ENCODE peak calls at places on chromosomes 5 and 9, in five cellular contexts. One of them, this sample, is unnamed.

GRCh38 chr5:180330270-180330648 is 22.9 kb downstream of the GFPT2 start:
- DNase-seq in transverse colon: no peak
- DNase-seq in body of pancreas: no peak
- DNase-seq in breast epithelium: no peak
- DNase-seq in sigmoid colon: no peak
- DNase-seq in this sample: no peak

GRCh38 chr5:146751781-146752401 is 126.7 kb downstream of the PPP2R2B start:
- DNase-seq in sigmoid colon: no peak
- DNase-seq in body of pancreas: peak; percentile 10
- DNase-seq in transverse colon: peak; percentile 25
- DNase-seq in breast epithelium: no peak
- DNase-seq in this sample: no peak

GRCh38 chr5:137022043-137022442 is 477.1 kb downstream of the SPOCK1 start:
- DNase-seq in sigmoid colon: no peak
- DNase-seq in transverse colon: no peak
- DNase-seq in breast epithelium: no peak
- DNase-seq in body of pancreas: no peak
- DNase-seq in this sample: no peak

GRCh38 chr5:91225848-91226686 is 157.1 kb downstream of the ARRDC3 start:
- DNase-seq in breast epithelium: no peak
- DNase-seq in sigmoid colon: no peak
- DNase-seq in transverse colon: peak; percentile 53
- DNase-seq in body of pancreas: peak; percentile 67
- DNase-seq in this sample: no peak

GRCh38 chr9:105072476-105072875 is 144.5 kb upstream of the ABCA1 start:
- DNase-seq in body of pancreas: no peak
- DNase-seq in transverse colon: no peak
- DNase-seq in breast epithelium: no peak
- DNase-seq in sigmoid colon: no peak
- DNase-seq in this sample: no peak

GRCh38 chr9:85223506-85224108 is 518.1 kb downstream of the AGTPBP1 start:
- DNase-seq in transverse colon: no peak
- DNase-seq in body of pancreas: no peak
- DNase-seq in breast epithelium: no peak
- DNase-seq in sigmoid colon: no peak
- DNase-seq in this sample: no peak

GRCh38 chr5:142783601-142784291 is 13.6 kb downstream of the ARHGAP26 start:
- DNase-seq in transverse colon: no peak
- DNase-seq in body of pancreas: peak; percentile 36
- DNase-seq in breast epithelium: no peak
- DNase-seq in sigmoid colon: peak; percentile 75
- DNase-seq in this sample: peak; percentile 18

GRCh38 chr5:107470007-107470582 is 200.6 kb downstream of the EFNA5 start:
- DNase-seq in sigmoid colon: no peak
- DNase-seq in body of pancreas: no peak
- DNase-seq in transverse colon: no peak
- DNase-seq in breast epithelium: no peak
- DNase-seq in this sample: no peak

GRCh38 chr5:83927140-83927733 is 206.6 kb upstream of the HAPLN1 start:
- DNase-seq in body of pancreas: peak; percentile 52
- DNase-seq in transverse colon: peak; percentile 71
- DNase-seq in breast epithelium: no peak
- DNase-seq in sigmoid colon: peak; percentile 63
- DNase-seq in this sample: no peak

GRCh38 chr5:52993367-52993766 is 4.2 kb downstream of the ITGA2 start:
- DNase-seq in body of pancreas: no peak
- DNase-seq in sigmoid colon: no peak
- DNase-seq in breast epithelium: no peak
- DNase-seq in transverse colon: no peak
- DNase-seq in this sample: no peak
- H3K27ac ChIP-seq in body of pancreas: no peak overlapping the region
- H3K27ac ChIP-seq in sigmoid colon: no peak overlapping the region
- H3K27ac ChIP-seq in breast epithelium: no peak overlapping the region
- H3K27ac ChIP-seq in transverse colon: no peak overlapping the region
- H3K27ac ChIP-seq in this sample: no peak overlapping the region

DNA sequence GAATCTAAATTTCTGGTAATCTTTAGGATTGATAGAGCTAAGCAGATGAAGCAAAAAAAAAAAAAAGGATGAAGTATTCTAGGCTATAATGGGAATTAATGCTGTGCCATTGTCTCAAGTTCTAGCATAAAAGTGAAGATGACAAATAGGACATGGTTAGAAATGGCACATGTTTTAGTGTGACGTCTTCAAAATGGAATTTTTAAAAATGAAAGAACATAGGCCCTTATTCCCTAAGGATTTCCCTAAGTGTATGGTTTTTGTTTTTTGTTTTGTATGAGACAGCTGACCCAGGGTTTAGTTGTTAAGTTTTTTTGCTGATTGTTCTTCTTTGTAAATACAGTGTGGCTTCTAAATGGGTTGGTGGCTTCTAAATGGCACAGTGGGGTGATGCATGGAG is 7.1 kb downstream of the TLE4 start:
- DNase-seq in breast epithelium: no peak
- DNase-seq in body of pancreas: no peak
- DNase-seq in sigmoid colon: no peak
- DNase-seq in transverse colon: no peak
- DNase-seq in this sample: no peak
- H3K4me1 ChIP-seq in breast epithelium: no peaks in the 10 kb centered on the region
- H3K4me1 ChIP-seq in body of pancreas: peaks cover 35% of the 10 kb centered on the region
- H3K4me1 ChIP-seq in sigmoid colon: peaks cover 13% of the 10 kb centered on the region
- H3K4me1 ChIP-seq in transverse colon: peaks cover 26% of the 10 kb centered on the region
- H3K4me1 ChIP-seq in this sample: peaks cover 77% of the 10 kb centered on the region

GRCh38 chr9:75134495-75134894 is 46.2 kb downstream of the OSTF1 start:
- DNase-seq in sigmoid colon: no peak
- DNase-seq in body of pancreas: no peak
- DNase-seq in transverse colon: no peak
- DNase-seq in breast epithelium: no peak
- DNase-seq in this sample: no peak

GRCh38 chr9:75130621-75131020 is 42.3 kb downstream of the OSTF1 start:
- DNase-seq in breast epithelium: no peak
- DNase-seq in sigmoid colon: no peak
- DNase-seq in body of pancreas: no peak
- DNase-seq in transverse colon: no peak
- DNase-seq in this sample: no peak

GRCh38 chr9:75131700-75132099 is 43.4 kb downstream of the OSTF1 start:
- DNase-seq in body of pancreas: no peak
- DNase-seq in transverse colon: no peak
- DNase-seq in breast epithelium: no peak
- DNase-seq in sigmoid colon: no peak
- DNase-seq in this sample: no peak

GRCh38 chr9:75133396-75133795 is 45.1 kb downstream of the OSTF1 start:
- DNase-seq in transverse colon: no peak
- DNase-seq in body of pancreas: no peak
- DNase-seq in breast epithelium: no peak
- DNase-seq in sigmoid colon: no peak
- DNase-seq in this sample: no peak

DNA sequence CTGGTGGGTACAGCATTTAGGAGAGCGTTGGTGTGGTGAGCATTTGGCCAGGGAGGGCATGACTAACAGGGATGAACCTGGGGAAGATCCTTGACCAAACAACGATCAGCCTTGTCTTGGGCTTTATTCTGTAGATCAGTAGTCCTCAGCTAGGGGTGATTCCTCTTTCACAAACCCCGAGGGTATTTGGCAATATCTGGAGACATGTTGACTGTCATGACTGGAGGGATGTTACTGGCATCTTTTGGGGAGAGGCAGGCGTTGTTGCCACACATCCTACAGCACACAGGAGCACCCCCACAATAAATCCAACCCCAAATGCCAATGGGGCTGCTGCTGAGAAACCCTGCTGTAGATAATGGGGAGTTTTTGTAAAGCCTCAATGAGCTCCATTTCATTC is 43.9 kb downstream of the OSTF1 start:
- DNase-seq in breast epithelium: no peak
- DNase-seq in body of pancreas: no peak
- DNase-seq in sigmoid colon: no peak
- DNase-seq in transverse colon: no peak
- DNase-seq in this sample: no peak
- TF ChIP-seq POLR2A in breast epithelium: no peak
- TF ChIP-seq POLR2A in body of pancreas: no peak
- TF ChIP-seq POLR2A in sigmoid colon: no peak
- TF ChIP-seq POLR2A in transverse colon: no peak
- TF ChIP-seq POLR2A in this sample: no peak

DNA sequence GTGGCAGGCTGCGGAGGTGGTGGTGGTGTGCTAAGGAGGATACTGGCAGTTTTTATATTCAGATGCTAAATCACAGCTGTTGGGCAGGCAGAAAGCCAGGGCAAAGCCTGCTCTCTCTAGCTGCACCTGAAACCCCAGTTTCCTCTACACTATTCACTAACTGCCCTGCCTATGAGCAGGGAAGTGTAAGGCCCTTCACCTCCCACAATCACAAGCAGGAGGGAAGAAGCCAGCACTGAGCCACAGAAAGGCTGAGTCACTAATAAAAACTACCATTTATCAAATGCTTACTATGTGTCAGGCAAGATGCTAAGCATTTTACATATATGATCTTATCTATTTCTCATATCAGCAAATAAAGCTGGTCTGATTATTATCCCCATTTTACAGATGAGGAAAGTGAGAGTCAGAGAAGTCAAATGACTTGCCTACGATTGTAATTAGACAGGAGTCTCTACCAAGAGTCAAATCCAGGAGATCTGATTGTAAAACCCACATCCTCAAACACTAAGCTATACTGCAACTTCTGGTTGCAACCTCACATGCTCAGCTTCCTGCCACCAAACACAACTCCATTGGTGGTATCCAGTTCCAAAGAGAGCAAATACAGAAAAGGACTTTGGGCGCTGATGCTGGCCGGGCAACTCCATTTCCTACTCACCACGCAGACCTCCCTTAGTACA is 17.7 kb upstream of the IL6ST start:
- DNase-seq in sigmoid colon: no peak
- DNase-seq in transverse colon: peak; percentile 20
- DNase-seq in body of pancreas: peak; percentile 54
- DNase-seq in breast epithelium: no peak
- DNase-seq in this sample: no peak
- H3K27ac ChIP-seq in sigmoid colon: no peak overlapping the region
- H3K27ac ChIP-seq in transverse colon: peak overlapping the region; percentile 52
- H3K27ac ChIP-seq in body of pancreas: no peak overlapping the region
- H3K27ac ChIP-seq in breast epithelium: peak overlapping the region; percentile 4
- H3K27ac ChIP-seq in this sample: no peak overlapping the region

GRCh38 chr5:81134566-81134965 is 98.6 kb upstream of the CKMT2 start:
- DNase-seq in sigmoid colon: no peak
- DNase-seq in body of pancreas: no peak
- DNase-seq in breast epithelium: no peak
- DNase-seq in transverse colon: no peak
- DNase-seq in this sample: no peak
- H3K4me1 ChIP-seq in sigmoid colon: no peaks in the 10 kb centered on the region
- H3K4me1 ChIP-seq in body of pancreas: no peaks in the 10 kb centered on the region
- H3K4me1 ChIP-seq in breast epithelium: no peaks in the 10 kb centered on the region
- H3K4me1 ChIP-seq in transverse colon: no peaks in the 10 kb centered on the region
- H3K4me1 ChIP-seq in this sample: no peaks in the 10 kb centered on the region

GRCh38 chr9:127396808-127397721 is at the start of gene SLC2A8:
- DNase-seq in transverse colon: peak; percentile 99
- DNase-seq in sigmoid colon: peak; percentile 100
- DNase-seq in breast epithelium: peak; percentile 99
- DNase-seq in body of pancreas: peak; percentile 100
- DNase-seq in this sample: peak; percentile 100
- TF ChIP-seq POLR2A in transverse colon: peak; percentile 88
- TF ChIP-seq POLR2A in sigmoid colon: peak; percentile 74
- TF ChIP-seq POLR2A in breast epithelium: no peak
- TF ChIP-seq POLR2A in body of pancreas: peak; percentile 80
- TF ChIP-seq POLR2A in this sample: peak; percentile 86

GRCh38 chr9:125407432-125407973 is 145.9 kb downstream of the GAPVD1 start:
- DNase-seq in body of pancreas: no peak
- DNase-seq in breast epithelium: no peak
- DNase-seq in transverse colon: no peak
- DNase-seq in sigmoid colon: no peak
- DNase-seq in this sample: no peak
- H3K27ac ChIP-seq in body of pancreas: no peak overlapping the region
- H3K27ac ChIP-seq in breast epithelium: no peak overlapping the region
- H3K27ac ChIP-seq in transverse colon: no peak overlapping the region
- H3K27ac ChIP-seq in sigmoid colon: peak overlapping the region; percentile 80
- H3K27ac ChIP-seq in this sample: no peak overlapping the region

This sample was measured in gastrocnemius medialis.